ENCODE peak calls at places on chromosomes 16 and 17, in four cellular contexts. D, H, E and O are unnamed samples.

GRCh38 chr16:2970563-2970962 is 1.4 kb downstream of the PAQR4 start:
- DNase-seq in D (no peak), H (peak; percentile 52), E (no peak), O (no peak)

GRCh38 chr17:5526821-5527598 is 40.6 kb downstream of the MIS12 start:
- DNase-seq in D (peak; percentile 97), H (peak; percentile 73), E (peak; percentile 67), O (peak; percentile 93)

GRCh38 chr16:19105131-19105530 is 8.6 kb upstream of the ITPRIPL2 start:
- DNase-seq in D (no peak), H (no peak), E (no peak), O (no peak)

GRCh38 chr16:29743827-29744531 is 1.8 kb downstream of the C16orf54 start:
- DNase-seq in D (no peak), H (no peak), E (no peak), O (no peak)

GRCh38 chr17:21119247-21119944 is 7.4 kb upstream of the DHRS7B start:
- DNase-seq in D (peak; percentile 62), H (peak; percentile 81), E (peak; percentile 78), O (peak; percentile 53)

GRCh38 chr16:57064995-57065394 is 27.4 kb upstream of the CPNE2 start:
- DNase-seq in D (no peak), H (no peak), E (no peak), O (no peak)

GRCh38 chr16:10521681-10522274 is 58.6 kb downstream of the EMP2 start:
- DNase-seq in D (peak; percentile 69), H (peak; percentile 70), E (peak; percentile 72), O (peak; percentile 68)

GRCh38 chr17:72122668-72123495 is 2.1 kb downstream of the SOX9 start:
- DNase-seq in D (peak; percentile 57), H (no peak), E (peak; percentile 68), O (peak; percentile 31)

GRCh38 chr16:25897677-25898076 is 205.9 kb downstream of the HS3ST4 start:
- DNase-seq in D (no peak), H (no peak), E (no peak), O (no peak)

GRCh38 chr16:86261379-86261778 is 248.9 kb upstream of the FOXF1 start:
- DNase-seq in D (no peak), H (peak; percentile 51), E (no peak), O (peak; percentile 3)

GRCh38 chr17:42984486-42984885 is 4.1 kb downstream of the RUNDC1 start:
- DNase-seq in D (no peak), H (no peak), E (no peak), O (no peak)

GRCh38 chr16:14303654-14304394 is 232.7 kb downstream of the MRTFB start:
- DNase-seq in D (no peak), H (no peak), E (no peak), O (no peak)

GRCh38 chr17:46968896-46969295 is 10.2 kb downstream of the RPRML start:
- DNase-seq in D (no peak), H (no peak), E (no peak), O (no peak)

GRCh38 chr16:53848277-53848942 is 144.5 kb downstream of the FTO start:
- DNase-seq in D (no peak), H (no peak), E (no peak), O (no peak)

GRCh38 chr17:51166987-51167931 is 1.0 kb downstream of the NME2 start:
- DNase-seq in D (peak; percentile 20), H (peak; percentile 77), E (peak; percentile 90), O (peak; percentile 41)

GRCh38 chr17:80591788-80592187 is 47.1 kb downstream of the RPTOR start:
- DNase-seq in D (no peak), H (no peak), E (no peak), O (no peak)

GRCh38 chr17:27321372-27321771 is 27.5 kb downstream of the WSB1 start:
- DNase-seq in D (no peak), H (no peak), E (no peak), O (no peak)

GRCh38 chr17:49016775-49017463 is 19.7 kb downstream of the IGF2BP1 start:
- DNase-seq in D (peak; percentile 82), H (no peak), E (no peak), O (peak; percentile 83)

GRCh38 chr16:20355114-20355782 is 2.7 kb upstream of the UMOD start:
- DNase-seq in D (no peak), H (no peak), E (no peak), O (no peak)

GRCh38 chr16:22694887-22695382 is 119.0 kb upstream of the HS3ST2 start:
- DNase-seq in D (peak; percentile 99), H (no peak), E (no peak), O (peak; percentile 84)

GRCh38 chr17:50575581-50576210 is 15.2 kb downstream of the CACNA1G start:
- DNase-seq in D (no peak), H (no peak), E (no peak), O (no peak)

GRCh38 chr17:17235212-17236174 is 1.5 kb downstream of the FLCN start:
- DNase-seq in D (peak; percentile 35), H (peak; percentile 25), E (no peak), O (peak; percentile 77)

GRCh38 chr17:82085931-82086764 is 11.9 kb downstream of the FASN start:
- DNase-seq in D (no peak), H (no peak), E (no peak), O (no peak)

GRCh38 chr17:42937712-42938596 is 26.3 kb downstream of the AARSD1 start:
- DNase-seq in D (peak; percentile 64), H (peak; percentile 59), E (peak; percentile 52), O (peak; percentile 63)

GRCh38 chr17:80817321-80817845 is 174.3 kb upstream of the CHMP6 start:
- DNase-seq in D (no peak), H (no peak), E (no peak), O (no peak)

GRCh38 chr17:51540151-51540550 is 279.8 kb downstream of the UTP18 start:
- DNase-seq in D (no peak), H (peak; percentile 4), E (no peak), O (no peak)

GRCh38 chr16:5350118-5350517 is 252.5 kb upstream of the EEF2KMT start:
- DNase-seq in D (no peak), H (no peak), E (no peak), O (no peak)

GRCh38 chr17:67729903-67730302 is 12.2 kb downstream of the NOL11 start:
- DNase-seq in D (no peak), H (no peak), E (no peak), O (no peak)

GRCh38 chr16:19348578-19349315 is 63.2 kb downstream of the CLEC19A start:
- DNase-seq in D (no peak), H (no peak), E (no peak), O (no peak)

GRCh38 chr16:8676160-8676547 is 1.7 kb downstream of the ABAT start:
- DNase-seq in D (no peak), H (no peak), E (no peak), O (no peak)

GRCh38 chr16:59593256-59593655 is 859.1 kb upstream of the GOT2 start:
- DNase-seq in D (peak; percentile 95), H (no peak), E (no peak), O (peak; percentile 50)

GRCh38 chr16:65702707-65703402 is 581.0 kb upstream of the CDH11 start:
- DNase-seq in D (no peak), H (no peak), E (no peak), O (no peak)

GRCh38 chr16:65698943-65699342 is 577.1 kb upstream of the CDH11 start:
- DNase-seq in D (peak; percentile 54), H (no peak), E (no peak), O (peak; percentile 25)

GRCh38 chr16:65700599-65700998 is 578.7 kb upstream of the CDH11 start:
- DNase-seq in D (peak; percentile 40), H (no peak), E (no peak), O (no peak)

GRCh38 chr16:65697516-65697915 is 575.7 kb upstream of the CDH11 start:
- DNase-seq in D (no peak), H (no peak), E (no peak), O (no peak)

GRCh38 chr16:65697061-65697460 is 575.2 kb upstream of the CDH11 start:
- DNase-seq in D (no peak), H (no peak), E (no peak), O (no peak)
- TF ChIP-seq CTCF in D (peak; percentile 33), H (no peak), E (no peak), O (peak; percentile 9)

DNA sequence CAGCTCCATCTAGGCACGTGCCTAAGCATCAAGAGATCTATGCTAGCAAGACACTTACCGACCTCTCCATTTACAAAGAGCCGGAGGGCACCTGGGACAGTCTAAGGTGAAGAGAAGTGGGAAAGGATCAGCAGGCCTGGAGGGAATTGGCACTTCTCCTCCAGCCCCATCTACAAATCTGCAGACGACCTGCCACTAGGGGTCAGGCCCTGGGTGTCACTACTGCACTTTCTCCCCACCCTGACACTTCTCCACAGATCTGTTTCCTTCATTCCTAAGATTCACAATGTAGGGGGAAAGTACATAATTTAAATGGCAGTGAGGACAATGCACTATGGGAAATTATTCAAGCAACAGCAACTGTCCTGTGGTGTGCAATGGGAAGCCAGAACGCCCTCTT is 8.1 kb downstream of the MKS1 start:
- DNase-seq in D (no peak), H (peak; percentile 39), E (no peak), O (no peak)
- TF ChIP-seq CTCF in D (no peak), H (peak; percentile 42), E (peak; percentile 24), O (no peak)

DNA sequence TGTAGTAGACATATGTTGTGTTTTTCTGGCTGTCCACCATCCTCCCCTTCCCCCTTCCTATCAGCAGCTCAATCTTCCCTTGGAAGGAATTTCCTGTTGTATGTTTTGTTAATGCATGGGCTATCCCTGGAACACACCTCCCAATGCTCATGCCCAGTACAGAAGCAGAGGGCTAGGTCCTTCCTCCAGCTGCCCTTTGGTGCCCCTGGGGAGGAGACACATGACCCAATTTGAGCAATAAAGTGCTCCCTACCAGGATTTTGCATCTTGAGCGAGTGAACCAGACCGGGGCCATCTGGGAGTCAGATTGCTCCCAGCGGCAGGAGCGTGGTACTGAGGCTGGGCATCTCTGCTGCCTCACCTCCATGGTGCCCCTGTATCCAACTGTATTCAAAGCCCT is 141.5 kb upstream of the MED13 start:
- DNase-seq in D (no peak), H (no peak), E (no peak), O (no peak)
- TF ChIP-seq CTCF in D (no peak), H (no peak), E (no peak), O (no peak)

DNA sequence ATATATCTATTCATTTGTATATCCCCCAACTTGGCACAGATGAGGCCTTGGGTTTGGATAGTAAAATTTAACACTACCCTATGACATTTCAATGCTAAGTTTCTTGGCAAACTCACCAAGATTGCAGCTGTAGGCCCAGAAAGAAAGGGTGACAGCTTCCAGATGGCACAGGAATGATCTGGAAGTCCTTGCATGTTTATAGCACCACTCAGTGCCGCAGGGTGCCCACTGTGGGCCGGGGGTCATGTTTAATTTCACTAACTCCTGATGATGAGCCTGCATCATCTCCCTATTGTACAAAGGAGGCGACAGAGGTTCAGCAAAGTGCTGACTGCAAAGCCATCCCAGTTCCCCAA is 166.0 kb downstream of the XYLT1 start:
- DNase-seq in D (peak; percentile 62), H (no peak), E (no peak), O (no peak)
- TF ChIP-seq CTCF in D (peak; percentile 35), H (no peak), E (peak; percentile 14), O (peak; percentile 2)

GRCh38 chr17:35616506-35616905 is 29.4 kb downstream of the AP2B1 start:
- DNase-seq in D (no peak), H (no peak), E (no peak), O (no peak)

GRCh38 chr17:35617505-35617904 is 30.4 kb downstream of the AP2B1 start:
- DNase-seq in D (no peak), H (no peak), E (no peak), O (no peak)

GRCh38 chr17:35614835-35615234 is 27.7 kb downstream of the AP2B1 start:
- DNase-seq in D (peak; percentile 23), H (no peak), E (no peak), O (no peak)

GRCh38 chr17:35609831-35610230 is 22.7 kb downstream of the AP2B1 start:
- DNase-seq in D (no peak), H (no peak), E (no peak), O (no peak)

GRCh38 chr17:35612924-35613521 is 25.9 kb downstream of the AP2B1 start:
- DNase-seq in D (peak; percentile 51), H (peak; percentile 63), E (peak; percentile 30), O (peak; percentile 70)
- TF ChIP-seq CTCF in D (peak; percentile 76), H (peak; percentile 80), E (peak; percentile 70), O (peak; percentile 73)

GRCh38 chr16:88440686-88441405 is 12.2 kb upstream of the ZFPM1 start:
- DNase-seq in D (no peak), H (no peak), E (no peak), O (no peak)
- TF ChIP-seq CTCF in D (no peak), H (no peak), E (no peak), O (no peak)